ENCODE peak calls at places on chromosomes 12 and 14, in seven cellular contexts. W is hepatocyte, I is OCI-LY7, C is GM03348, T is Calu3, P is GM23338, X is Right ventricle myocardium inferior. U is an unnamed sample.

GRCh38 chr14:36509056-36509917 is 10.7 kb downstream of the NKX2-1 start:
- DNase-seq in W (no peak), I (no peak), C (no peak), T (no peak), P (peak), X (no peak), U (no peak)

GRCh38 chr12:92955997-92956663 is 27.0 kb upstream of the EEA1 start:
- DNase-seq in W (no peak), I (no peak), C (peak), T (no peak), P (no peak), X (no peak), U (no peak)

GRCh38 chr14:68784995-68785816 is 7.7 kb downstream of the ZFP36L1 start:
- DNase-seq in W (peak), I (no peak), C (peak), T (no peak), P (no peak), X (peak), U (no peak)

GRCh38 chr14:105526781-105527380 is 498 bp downstream of the TMEM121 start:
- DNase-seq in W (peak), I (no peak), C (peak), T (no peak), P (peak), X (no peak), U (no peak)

GRCh38 chr14:51981218-51981854 is 8.0 kb upstream of the RTRAF start:
- DNase-seq in W (no peak), I (no peak), C (no peak), T (no peak), P (no peak), X (no peak), U (no peak)

GRCh38 chr14:77154421-77154820 is 12.8 kb upstream of the ZDHHC22 start:
- DNase-seq in W (no peak), I (no peak), C (no peak), T (no peak), P (no peak), X (no peak), U (no peak)

GRCh38 chr12:52119398-52120254 is 40.1 kb downstream of the SMIM41 start:
- DNase-seq in W (peak), I (peak), C (peak), T (peak), P (peak), X (no peak), U (peak)

GRCh38 chr14:69269381-69269780 is 9.4 kb downstream of the GALNT16 start:
- DNase-seq in W (no peak), I (no peak), C (no peak), T (no peak), P (no peak), X (no peak), U (no peak)

U was measured in H9.